ENCODE peak calls at places on chromosome 1, in four cellular contexts. M is spleen, A is LNCaP clone FGC, P is IMR-90. Z is an unnamed sample.

GRCh38 chr1:230822092-230822581 is 46.2 kb downstream of the C1orf198 start:
- DNase-seq in P (peak; percentile 43), M (no peak), A (no peak), Z (peak; percentile 92)

GRCh38 chr1:12424150-12424549 is 193.9 kb downstream of the DHRS3 start:
- DNase-seq in A (no peak), P (peak; percentile 80), M (no peak), Z (peak; percentile 75)

GRCh38 chr1:65147424-65148177 is 402 bp upstream of the AK4 start:
- DNase-seq in M (peak; percentile 81), P (no peak), A (no peak), Z (peak; percentile 31)

GRCh38 chr1:45134468-45134873 is 71.9 kb downstream of the ZSWIM5 start:
- DNase-seq in A (no peak), P (no peak), M (no peak), Z (no peak)

GRCh38 chr1:47587891-47588582 is 150.2 kb downstream of the FOXD2 start:
- DNase-seq in M (peak; percentile 50), A (no peak), P (no peak), Z (no peak)

GRCh38 chr1:70057500-70057899 is 147.9 kb downstream of the LRRC40 start:
- DNase-seq in M (no peak), P (no peak), A (no peak), Z (no peak)

GRCh38 chr1:32332290-32333079 is 3.5 kb downstream of the MARCKSL1 start:
- DNase-seq in A (no peak), M (no peak), P (no peak), Z (no peak)

GRCh38 chr1:153357076-153357852 is 390 bp upstream of the S100A9 start:
- DNase-seq in M (peak; percentile 93), A (peak; percentile 42), P (no peak), Z (no peak)

GRCh38 chr1:221766210-221766609 is 24.3 kb upstream of the DUSP10 start:
- DNase-seq in A (no peak), P (peak; percentile 83), M (no peak), Z (peak; percentile 80)

GRCh38 chr1:101065575-101065974 is 40.0 kb upstream of the DPH5 start:
- DNase-seq in M (no peak), A (no peak), P (no peak), Z (no peak)

DNA sequence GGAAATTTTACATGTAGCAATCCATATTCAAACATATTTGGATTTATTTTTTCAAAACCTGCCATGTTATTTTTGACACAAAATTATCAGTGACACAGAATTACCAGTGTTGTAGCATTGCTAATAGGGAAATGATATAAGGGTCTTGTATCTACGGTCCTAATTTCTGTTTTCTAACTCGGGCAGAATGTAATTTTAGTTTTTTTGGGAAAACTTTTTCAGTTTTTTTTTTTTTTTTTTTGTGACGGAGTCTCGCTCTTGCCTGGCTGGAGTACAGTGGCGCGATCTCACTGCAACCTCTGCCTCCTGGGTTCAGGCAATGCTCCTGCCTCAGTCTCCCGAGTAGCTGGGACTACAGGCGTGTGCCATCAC is 2.6 kb downstream of the UQCRH start:
- DNase-seq in P (no peak), A (no peak), M (no peak), Z (no peak)
- H3K4me3 ChIP-seq in P (no peak overlapping the region), A (peak overlapping the region; percentile 91), M (no peak overlapping the region), Z (no peak overlapping the region)

DNA sequence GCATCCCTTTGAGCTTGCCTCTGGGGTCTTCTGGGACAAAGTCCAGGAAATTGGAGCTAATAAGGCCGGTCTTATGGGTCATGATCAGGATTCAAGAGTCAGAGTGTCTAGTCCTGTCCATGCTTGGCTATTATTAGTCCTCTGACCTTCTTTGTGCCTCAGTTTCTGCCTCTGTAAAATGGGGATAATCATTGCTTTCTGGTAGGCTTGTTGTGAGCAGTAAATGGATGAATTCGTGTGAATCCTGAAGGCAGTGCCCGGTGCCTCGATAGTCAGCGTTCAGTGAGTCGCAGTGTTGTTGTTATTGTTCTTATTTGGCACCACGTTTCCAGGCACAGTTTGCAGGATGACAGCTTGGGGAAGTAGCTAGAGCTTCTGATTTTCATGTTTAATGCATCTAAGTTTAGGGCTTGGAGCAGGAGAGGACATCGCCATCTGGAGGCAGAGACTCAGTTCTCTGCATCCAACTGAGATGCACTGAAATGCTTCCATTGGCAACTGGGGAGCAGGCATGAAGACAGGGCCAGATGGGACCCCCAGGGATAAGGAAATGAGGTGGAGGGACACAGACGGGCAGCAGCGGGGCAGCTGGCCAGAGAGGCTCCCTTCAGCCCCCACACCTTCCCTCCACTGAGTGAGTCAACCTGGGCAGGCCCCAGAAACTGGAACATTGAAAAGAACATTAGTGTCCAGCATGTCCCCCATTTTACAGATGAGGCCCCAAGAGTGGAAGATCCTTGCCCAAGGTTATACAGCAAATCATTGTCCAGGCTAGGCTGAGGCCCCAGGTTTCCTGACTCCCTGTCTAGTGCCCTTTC is 160.3 kb downstream of the PTPRU start:
- DNase-seq in A (no peak), M (no peak), P (peak; percentile 8), Z (no peak)
- TF ChIP-seq CTCF in A (peak; percentile 5), M (no peak), P (peak; percentile 17), Z (peak; percentile 23)

DNA sequence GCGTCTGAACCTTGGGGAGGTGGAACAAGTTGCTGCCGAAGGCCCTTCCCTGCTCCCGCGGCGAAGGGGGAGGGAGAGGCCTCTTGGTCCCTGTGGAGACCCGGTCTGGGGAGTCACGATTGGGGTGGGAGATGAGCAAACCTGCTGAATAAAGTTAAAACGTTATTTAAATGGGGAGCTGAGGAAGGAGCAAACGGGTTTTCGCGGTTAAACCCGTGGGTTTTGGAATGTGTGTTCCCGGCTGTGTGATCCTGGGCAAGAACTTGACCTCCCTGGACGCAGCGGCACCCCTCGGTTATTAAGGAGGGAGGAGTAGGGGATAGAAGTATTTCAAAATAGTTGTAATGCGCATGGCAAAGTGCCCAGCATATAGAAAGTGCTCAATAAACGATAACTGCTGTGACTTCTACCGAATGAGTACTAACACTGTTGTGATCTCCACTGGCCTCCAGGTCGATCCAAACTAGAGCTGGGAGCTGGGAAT is 3.4 kb downstream of the FAM110D start:
- DNase-seq in A (no peak), P (no peak), M (no peak), Z (no peak)
- H3K4me3 ChIP-seq in A (no peak overlapping the region), P (peak overlapping the region; percentile 30), M (peak overlapping the region; percentile 47), Z (peak overlapping the region; percentile 43)

GRCh38 chr1:40092811-40093617 is 4.0 kb downstream of the PPT1 start:
- DNase-seq in M (no peak), A (no peak), P (peak; percentile 49), Z (no peak)

GRCh38 chr1:40092241-40092640 is 4.8 kb downstream of the PPT1 start:
- DNase-seq in P (no peak), M (no peak), A (no peak), Z (no peak)

GRCh38 chr1:40094481-40095110 is 2.5 kb downstream of the PPT1 start:
- DNase-seq in M (no peak), P (no peak), A (no peak), Z (no peak)

GRCh38 chr1:40096646-40096976 is 441 bp downstream of the PPT1 start:
- DNase-seq in A (no peak), M (no peak), P (no peak), Z (no peak)

GRCh38 chr1:40096977-40097782 is at the start of gene PPT1:
- DNase-seq in M (peak; percentile 96), P (peak; percentile 55), A (peak; percentile 23), Z (peak; percentile 59)
- TF ChIP-seq CTCF in M (no peak), P (peak; percentile 21), A (peak; percentile 7), Z (peak; percentile 21)

DNA sequence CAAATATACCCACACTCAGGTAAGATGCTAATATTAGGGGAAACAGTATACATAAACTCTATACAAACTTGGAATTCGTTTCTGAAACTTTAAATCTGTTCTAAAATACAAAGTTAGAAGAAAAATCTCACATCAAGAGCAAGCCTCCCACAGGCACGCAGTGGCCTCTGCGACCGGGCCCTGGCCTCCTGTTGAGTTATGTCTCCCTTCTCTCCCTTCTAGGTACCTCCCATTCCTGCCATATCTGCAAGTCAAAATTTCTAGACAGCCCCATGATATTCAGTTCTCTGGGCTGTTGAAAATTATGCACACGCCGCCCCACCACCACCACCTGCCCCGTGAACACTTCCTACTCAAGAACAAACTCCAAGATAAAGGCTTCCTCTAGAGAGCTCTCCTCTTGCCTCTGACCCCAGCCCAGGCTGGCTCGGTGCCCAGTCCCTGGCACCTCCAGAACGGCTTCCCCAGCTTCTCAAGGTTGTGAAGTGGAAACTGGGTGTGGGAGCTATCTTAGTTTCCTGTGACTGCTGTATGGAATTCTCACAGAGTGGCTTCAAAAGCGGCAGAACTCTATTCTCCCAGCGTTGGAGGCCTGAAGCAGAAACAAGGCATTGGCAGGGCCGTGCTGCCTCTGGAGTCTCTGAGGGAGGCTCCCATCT is 37.7 kb upstream of the LRP8 start:
- DNase-seq in P (no peak), M (peak; percentile 64), A (no peak), Z (no peak)
- H3K4me3 ChIP-seq in P (no peak overlapping the region), M (no peak overlapping the region), A (no peak overlapping the region), Z (no peak overlapping the region)

DNA sequence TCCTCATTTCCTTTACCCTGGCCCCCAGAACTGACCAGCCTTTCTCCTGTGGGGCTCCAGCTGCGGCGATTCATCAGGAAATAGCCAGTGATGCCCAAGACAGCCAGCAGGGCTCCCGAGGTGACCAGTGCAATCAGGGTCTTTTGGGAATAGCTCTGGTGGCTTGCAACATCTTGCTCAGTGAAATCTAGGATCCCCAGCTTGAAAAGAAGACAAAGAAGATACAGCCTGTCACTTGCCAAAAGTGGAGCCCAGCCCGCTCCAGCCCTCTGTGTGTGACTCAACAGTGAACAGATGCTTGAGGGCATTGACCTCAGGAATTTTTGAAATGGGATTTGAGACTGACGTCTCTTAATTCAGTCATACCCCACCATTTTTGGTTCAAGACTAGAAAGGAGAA is 22.3 kb downstream of the CD34 start:
- DNase-seq in M (no peak), P (no peak), A (no peak), Z (peak; percentile 54)
- TF ChIP-seq CTCF in M (no peak), P (no peak), A (no peak), Z (peak; percentile 11)

Z was measured in foreskin fibroblast.